ENCODE peak calls at places on chromosomes 1 and 21, in five cellular contexts. W is AG04449, O is AG10803, Z is psoas muscle, T is fibroblast of lung. N is an unnamed sample.

GRCh38 chr1:62237950-62238374 is 43.3 kb downstream of the L1TD1 start:
- DNase-seq in O (no peak), W (no peak), T (no peak), Z (no peak), N (no peak)

GRCh38 chr1:157521056-157521455 is 31.3 kb downstream of the FCRL5 start:
- DNase-seq in T (no peak), W (no peak), O (no peak), Z (no peak), N (no peak)

GRCh38 chr1:117147856-117148588 is 26.5 kb upstream of the TRIM45 start:
- DNase-seq in T (peak), O (no peak), W (no peak), Z (no peak), N (no peak)

GRCh38 chr21:45359451-45360217 is 45.3 kb upstream of the COL18A1 start:
- DNase-seq in Z (no peak), W (no peak), T (no peak), O (no peak), N (no peak)

GRCh38 chr1:22275626-22276395 is 132.9 kb upstream of the WNT4 start:
- DNase-seq in O (peak), Z (peak), T (peak), W (no peak), N (peak)

GRCh38 chr1:91846007-91846620 is 39.8 kb downstream of the TGFBR3 start:
- DNase-seq in W (no peak), Z (no peak), T (peak), O (peak), N (no peak)

GRCh38 chr1:111141245-111141644 is 1.2 kb downstream of the CEPT1 start:
- DNase-seq in W (no peak), Z (no peak), O (no peak), T (no peak), N (no peak)

GRCh38 chr1:32992489-32993214 is 28.0 kb upstream of the RNF19B start:
- DNase-seq in Z (peak), W (peak), O (peak), T (peak), N (peak)

GRCh38 chr1:91124290-91124975 is 102.6 kb upstream of the ZNF644 start:
- DNase-seq in W (no peak), O (no peak), T (no peak), Z (no peak), N (no peak)

GRCh38 chr1:111199881-111200801 is at the start of gene DENND2D:
- DNase-seq in Z (peak), O (no peak), T (no peak), W (no peak), N (no peak)

DNA sequence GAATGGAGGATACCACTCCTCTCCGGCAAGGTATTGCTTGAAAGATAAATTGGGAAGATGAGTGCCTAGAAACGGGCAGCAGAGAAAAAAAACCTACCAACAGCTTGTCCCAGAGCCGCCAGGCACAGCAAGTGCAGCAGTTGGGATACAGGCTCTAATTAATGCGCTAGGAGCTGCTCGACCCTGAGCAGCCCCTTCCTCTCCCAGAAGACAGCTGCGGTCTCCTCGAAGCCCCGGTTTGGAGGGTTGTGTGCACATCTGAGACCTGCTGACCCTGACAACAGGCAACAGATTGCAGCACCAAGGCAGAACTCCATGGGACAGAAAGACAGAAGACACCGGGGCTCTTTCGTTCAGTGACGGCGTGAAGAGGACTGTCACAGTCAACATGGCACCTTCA is 101.4 kb downstream of the TSEN15 start:
- DNase-seq in W (no peak), T (no peak), Z (no peak), O (no peak), N (no peak)
- H3K4me3 ChIP-seq in W (peak), T (no peak), Z (peak), O (peak), N (peak)

GRCh38 chr1:53637726-53638640 is 101.0 kb downstream of the GLIS1 start:
- DNase-seq in T (no peak), O (no peak), W (no peak), Z (no peak), N (no peak)

GRCh38 chr1:53640696-53641065 is 98.3 kb downstream of the GLIS1 start:
- DNase-seq in O (no peak), Z (no peak), W (no peak), T (no peak), N (no peak)

GRCh38 chr1:53638641-53639035 is 100.3 kb downstream of the GLIS1 start:
- DNase-seq in Z (no peak), O (no peak), T (no peak), W (no peak), N (no peak)

GRCh38 chr1:53639996-53640695 is 98.8 kb downstream of the GLIS1 start:
- DNase-seq in T (no peak), O (no peak), W (no peak), Z (no peak), N (no peak)

GRCh38 chr1:53639251-53639721 is 99.7 kb downstream of the GLIS1 start:
- DNase-seq in O (peak), T (peak), W (no peak), Z (peak), N (peak)
- H3K4me3 ChIP-seq in O (no peak), T (no peak), W (no peak), Z (no peak), N (no peak)

GRCh38 chr1:94324168-94324544 is 86.8 kb upstream of the ARHGAP29 start:
- DNase-seq in W (no peak), Z (no peak), O (peak), T (peak), N (no peak)

GRCh38 chr1:94323311-94324167 is 86.2 kb upstream of the ARHGAP29 start:
- DNase-seq in O (no peak), T (peak), Z (no peak), W (no peak), N (no peak)

GRCh38 chr1:94326329-94326728 is 88.9 kb upstream of the ARHGAP29 start:
- DNase-seq in Z (no peak), W (no peak), O (no peak), T (no peak), N (no peak)

GRCh38 chr1:94327001-94327685 is 89.8 kb upstream of the ARHGAP29 start:
- DNase-seq in W (peak), Z (peak), T (peak), O (peak), N (no peak)

GRCh38 chr1:94325379-94326302 is 88.3 kb upstream of the ARHGAP29 start:
- DNase-seq in Z (no peak), W (peak), T (peak), O (peak), N (peak)
- H3K4me3 ChIP-seq in Z (no peak), W (no peak), T (no peak), O (peak), N (no peak)

GRCh38 chr1:207753611-207754010 is 1.8 kb downstream of the CD46 start:
- DNase-seq in W (no peak), O (no peak), Z (no peak), T (no peak), N (no peak)
- H3K4me3 ChIP-seq in W (peak), O (no peak), Z (peak), T (peak), N (peak)

DNA sequence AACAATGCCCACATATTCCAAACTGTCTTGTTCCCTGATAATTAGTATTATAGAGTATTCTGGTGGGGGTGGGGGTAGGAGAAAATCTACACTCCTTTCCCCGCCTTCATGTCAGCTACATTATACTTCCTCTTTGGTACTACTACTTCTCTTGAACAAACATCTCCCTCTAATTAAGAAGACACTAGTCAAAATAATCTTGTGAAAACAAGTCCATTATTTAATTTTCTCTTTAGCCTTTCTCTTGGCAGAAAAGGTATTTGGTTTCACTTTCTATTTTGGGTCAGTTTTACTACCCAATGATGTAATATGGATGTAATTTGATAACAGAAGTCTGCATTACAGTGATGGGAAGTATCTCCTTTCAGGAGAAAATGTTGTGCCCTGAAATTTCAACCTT is 22.5 kb downstream of the NTMT2 start:
- DNase-seq in T (peak), W (peak), O (peak), Z (no peak), N (peak)
- H3K4me3 ChIP-seq in T (peak), W (no peak), O (peak), Z (peak), N (peak)

N was measured in skeletal muscle cell.